ENCODE peak calls at places on chromosome 5, in seven cellular contexts. X is nephron progenitor cell, O is BE2C, C is neural crest cell, U is PC-3, Q is ovary, F is WTC11. B is an unnamed sample.

GRCh38 chr5:149128023-149128875 is 13.0 kb upstream of the ABLIM3 start:
- DNase-seq in C (peak; percentile 37), U (peak; percentile 87), Q (no peak), F (peak; percentile 67), X (peak; percentile 48), O (peak; percentile 65), B (peak; percentile 50)

GRCh38 chr5:14491505-14491904 is 90.1 kb upstream of the OTULINL start:
- DNase-seq in X (no peak), O (no peak), Q (no peak), U (peak; percentile 31), F (no peak), C (no peak), B (no peak)

GRCh38 chr5:53578854-53579253 is 18.4 kb downstream of the NDUFS4 start:
- DNase-seq in F (no peak), X (no peak), O (no peak), Q (no peak), U (no peak), C (no peak), B (no peak)

GRCh38 chr5:150138551-150139265 is 16.9 kb downstream of the PDGFRB start:
- DNase-seq in X (peak; percentile 77), F (peak; percentile 55), U (no peak), Q (peak; percentile 86), C (peak; percentile 44), O (no peak), B (no peak)

GRCh38 chr5:42822558-42822957 is 10.9 kb upstream of the SELENOP start:
- DNase-seq in U (no peak), Q (no peak), C (no peak), O (no peak), X (no peak), F (no peak), B (no peak)

GRCh38 chr5:153490124-153491085 is at the start of gene GRIA1:
- DNase-seq in F (peak; percentile 43), X (peak; percentile 49), U (no peak), Q (no peak), O (no peak), C (peak; percentile 13), B (peak; percentile 65)

GRCh38 chr5:91469517-91470165 is 86.5 kb upstream of the ARRDC3 start:
- DNase-seq in Q (no peak), O (peak; percentile 42), C (no peak), X (no peak), F (no peak), U (peak; percentile 65), B (no peak)

GRCh38 chr5:400282-401215 is 42.4 kb upstream of the EXOC3 start:
- DNase-seq in O (no peak), U (peak; percentile 55), Q (peak; percentile 49), C (no peak), F (peak; percentile 39), X (no peak), B (no peak)

GRCh38 chr5:172833691-172834569 is at the start of gene ERGIC1:
- DNase-seq in U (peak; percentile 81), F (peak; percentile 80), C (peak; percentile 74), Q (peak; percentile 80), O (peak; percentile 93), X (peak; percentile 78), B (peak; percentile 84)

GRCh38 chr5:20109326-20109725 is 121.3 kb upstream of the CDH18 start:
- DNase-seq in F (no peak), U (peak; percentile 10), Q (no peak), C (no peak), X (no peak), O (no peak), B (no peak)

GRCh38 chr5:58016329-58016728 is 443.6 kb downstream of the PLK2 start:
- DNase-seq in O (no peak), U (no peak), C (no peak), X (no peak), Q (no peak), F (no peak), B (no peak)

GRCh38 chr5:172766287-172767104 is 4.5 kb downstream of the DUSP1 start:
- DNase-seq in U (peak; percentile 30), Q (peak; percentile 74), C (no peak), F (no peak), X (no peak), O (no peak), B (no peak)

GRCh38 chr5:159905496-159905895 is 10.8 kb upstream of the ADRA1B start:
- DNase-seq in O (no peak), Q (no peak), F (no peak), U (peak; percentile 98), X (no peak), C (no peak), B (no peak)

GRCh38 chr5:129474544-129474943 is 14.4 kb downstream of the ADAMTS19 start:
- DNase-seq in O (peak; percentile 76), F (no peak), Q (no peak), X (no peak), C (no peak), U (no peak), B (no peak)

GRCh38 chr5:128349044-128349629 is 188.9 kb downstream of the FBN2 start:
- DNase-seq in U (peak; percentile 91), F (no peak), Q (no peak), X (no peak), O (no peak), C (no peak), B (no peak)

GRCh38 chr5:69136296-69136695 is 30.7 kb upstream of the CCNB1 start:
- DNase-seq in Q (no peak), O (no peak), X (no peak), U (no peak), F (no peak), C (no peak), B (no peak)

GRCh38 chr5:130066644-130067043 is 162.4 kb downstream of the CHSY3 start:
- DNase-seq in C (no peak), F (no peak), Q (no peak), O (no peak), U (no peak), X (no peak), B (no peak)

GRCh38 chr5:34474573-34475021 is 181.5 kb upstream of the RAI14 start:
- DNase-seq in C (no peak), O (peak; percentile 26), Q (no peak), U (peak; percentile 73), F (no peak), X (no peak), B (peak; percentile 18)

GRCh38 chr5:139251281-139251687 is 42.3 kb upstream of the MATR3 start:
- DNase-seq in F (no peak), Q (no peak), O (no peak), X (no peak), U (peak; percentile 48), C (no peak), B (no peak)
- TF ChIP-seq CTCF in F (no peak), Q (no peak), O (peak; percentile 3), X (no peak), U (peak; percentile 63), C (no peak), B (no peak)

DNA sequence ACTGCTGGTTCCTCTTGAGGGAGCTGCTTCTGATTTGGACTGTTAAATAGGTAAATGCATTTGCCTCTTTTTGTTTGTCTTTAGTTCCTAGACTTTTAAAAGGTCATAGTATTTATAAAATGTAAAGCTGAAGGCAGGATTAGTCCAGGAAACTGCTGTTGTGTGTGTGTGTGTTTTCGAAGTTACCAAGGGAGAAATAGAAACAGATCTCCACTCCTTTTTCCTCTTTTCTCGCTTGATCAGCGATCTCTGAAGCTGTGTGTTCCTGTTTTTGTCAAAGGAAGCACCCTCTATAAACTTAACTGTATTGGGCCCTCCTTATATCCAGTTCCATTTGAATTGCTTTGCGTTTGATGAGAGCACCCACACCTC is 819 bp downstream of the SNX2 start:
- DNase-seq in O (no peak), U (peak; percentile 12), C (no peak), F (no peak), X (no peak), Q (no peak), B (no peak)
- TF ChIP-seq CTCF in O (no peak), U (no peak), C (no peak), F (no peak), X (no peak), Q (no peak), B (no peak)

GRCh38 chr5:61162010-61162831 is at the start of gene SMIM15:
- DNase-seq in Q (peak; percentile 88), X (peak; percentile 85), F (peak; percentile 82), C (peak; percentile 80), O (peak; percentile 94), U (peak; percentile 83), B (peak; percentile 94)
- TF ChIP-seq CTCF in Q (no peak), X (no peak), F (no peak), C (no peak), O (no peak), U (no peak), B (no peak)

DNA sequence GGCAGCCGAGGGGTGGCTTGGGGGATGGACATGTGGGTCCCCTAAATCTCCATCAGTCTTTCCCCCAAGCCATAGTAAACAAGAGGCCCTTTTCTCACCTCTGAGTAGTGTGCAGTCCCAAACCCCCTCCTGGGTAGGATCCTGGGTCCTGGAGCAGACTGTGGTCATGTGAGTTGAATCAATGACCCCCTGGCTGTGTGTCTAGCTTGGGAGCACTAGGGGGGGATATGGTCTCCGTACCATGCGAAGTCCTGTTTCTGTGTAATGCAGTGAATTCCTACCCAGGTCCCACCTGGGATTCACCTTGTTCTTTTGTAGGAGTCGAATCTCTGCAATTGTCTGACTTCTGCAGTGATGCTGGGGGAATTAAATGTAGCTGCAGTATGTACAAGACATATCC is 66.2 kb downstream of the FGF18 start:
- DNase-seq in O (no peak), U (no peak), C (no peak), F (no peak), X (no peak), Q (no peak), B (no peak)
- TF ChIP-seq CTCF in O (no peak), U (no peak), C (no peak), F (no peak), X (no peak), Q (no peak), B (no peak)